ENCODE peak calls at places on chromosomes 3 and 15, in six cellular contexts. U, R, A, P, X and L are unnamed samples.

GRCh38 chr3:63559884-63560283 is 92.6 kb upstream of the SNTN start:
- DNase-seq in U (no peak), R (no peak), A (no peak), P (no peak), X (no peak), L (no peak)

GRCh38 chr15:65336369-65336766 is 31.9 kb downstream of the RNU5B-1 start:
- DNase-seq in U (no peak), R (no peak), A (no peak), P (no peak), X (no peak), L (no peak)

GRCh38 chr3:196757876-196758739 is 18.5 kb downstream of the PAK2 start:
- DNase-seq in U (no peak), R (no peak), A (no peak), P (no peak), X (no peak), L (no peak)

GRCh38 chr3:102378216-102378615 is 56.6 kb upstream of the ZPLD1 start:
- DNase-seq in U (no peak), R (no peak), A (no peak), P (no peak), X (no peak), L (no peak)

GRCh38 chr15:85956515-85957275 is 123.0 kb upstream of the AGBL1 start:
- DNase-seq in U (no peak), R (no peak), A (no peak), P (no peak), X (no peak), L (no peak)

GRCh38 chr3:167406876-167407492 is 26.9 kb upstream of the ZBBX start:
- DNase-seq in U (no peak), R (no peak), A (peak; percentile 7), P (peak; percentile 78), X (peak; percentile 24), L (no peak)

GRCh38 chr3:129954509-129954908 is 20.0 kb upstream of the TRH start:
- DNase-seq in U (no peak), R (no peak), A (no peak), P (no peak), X (no peak), L (no peak)

GRCh38 chr3:61861410-61861809 is 300.0 kb downstream of the PTPRG start:
- DNase-seq in U (no peak), R (no peak), A (no peak), P (no peak), X (no peak), L (no peak)

GRCh38 chr3:124832782-124833709 is 54.1 kb downstream of the ITGB5 start:
- DNase-seq in U (no peak), R (no peak), A (no peak), P (no peak), X (no peak), L (no peak)

GRCh38 chr3:40800343-40800742 is 275.6 kb downstream of the ZNF621 start:
- DNase-seq in U (no peak), R (peak; percentile 66), A (peak; percentile 17), P (peak; percentile 13), X (no peak), L (no peak)

GRCh38 chr3:113783463-113783862 is 36.6 kb downstream of the ATP6V1A start:
- DNase-seq in U (no peak), R (no peak), A (no peak), P (no peak), X (no peak), L (no peak)

DNA sequence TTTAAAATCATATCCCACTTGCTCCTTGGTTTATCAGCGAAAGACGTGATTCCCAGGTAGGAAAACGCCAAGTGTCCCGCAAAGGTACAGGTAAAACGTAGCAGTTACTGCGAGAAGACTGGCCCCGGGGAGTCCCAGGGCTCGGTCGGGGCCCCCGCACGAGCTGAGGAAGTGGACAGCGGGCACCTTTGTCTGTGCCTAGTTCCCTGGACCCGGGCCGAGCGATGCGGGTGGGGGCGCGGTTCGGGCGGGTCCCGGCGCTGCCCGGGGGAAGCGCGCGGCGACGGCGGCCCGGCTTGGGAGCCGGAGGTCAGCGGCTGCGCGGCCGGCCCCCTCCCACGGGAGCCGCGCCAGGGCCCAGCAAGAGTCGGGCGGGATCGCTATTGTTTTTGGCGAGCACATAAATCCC is 857 bp upstream of the NEO1 start:
- DNase-seq in U (peak; percentile 60), R (peak; percentile 79), A (peak; percentile 78), P (peak; percentile 76), X (peak; percentile 59), L (peak; percentile 81)
- H3K27ac ChIP-seq in U (peak overlapping the region; percentile 93), R (peak overlapping the region; percentile 96), A (peak overlapping the region; percentile 98), P (peak overlapping the region; percentile 99), X (peak overlapping the region; percentile 91), L (peak overlapping the region; percentile 94)

GRCh38 chr3:79019924-79020173 is 747.9 kb downstream of the ROBO1 start:
- DNase-seq in U (no peak), R (no peak), A (no peak), P (no peak), X (no peak), L (no peak)

GRCh38 chr3:79019137-79019923 is 748.5 kb downstream of the ROBO1 start:
- DNase-seq in U (peak; percentile 54), R (peak; percentile 93), A (peak; percentile 54), P (peak; percentile 51), X (peak; percentile 84), L (peak; percentile 84)

GRCh38 chr3:79016587-79017380 is 751.0 kb downstream of the ROBO1 start:
- DNase-seq in U (no peak), R (no peak), A (no peak), P (no peak), X (no peak), L (no peak)

GRCh38 chr3:79015854-79016253 is 751.9 kb downstream of the ROBO1 start:
- DNase-seq in U (no peak), R (no peak), A (no peak), P (no peak), X (no peak), L (no peak)

DNA sequence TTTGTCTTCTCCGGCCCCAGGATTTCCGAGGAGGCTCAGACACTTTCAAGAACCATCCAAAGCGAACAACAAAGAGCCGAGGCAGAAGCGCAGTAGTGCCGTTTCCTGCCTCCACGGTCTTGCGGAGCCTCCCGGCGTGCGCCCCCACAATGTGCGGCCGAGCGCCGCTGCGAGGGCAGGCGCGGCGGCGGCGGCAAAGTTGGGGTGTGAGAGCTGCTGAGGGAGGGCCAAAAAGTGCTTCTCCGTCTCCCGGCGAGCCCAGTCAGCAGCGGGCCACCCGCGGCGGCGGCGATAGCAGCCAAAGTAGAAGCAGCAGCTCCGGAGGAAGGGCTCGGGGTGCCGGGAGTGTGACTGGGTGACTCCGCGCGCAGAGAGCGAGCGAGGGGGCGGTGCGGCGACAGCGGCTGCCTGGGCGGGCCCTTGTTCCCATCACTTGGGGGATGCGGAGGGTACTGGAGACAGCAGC is 749.1 kb downstream of the ROBO1 start:
- DNase-seq in U (no peak), R (peak; percentile 81), A (peak; percentile 31), P (peak; percentile 20), X (peak; percentile 39), L (peak; percentile 77)
- TF ChIP-seq POLR2A in U (no peak), R (no peak), A (no peak), P (no peak), X (no peak), L (no peak)

DNA sequence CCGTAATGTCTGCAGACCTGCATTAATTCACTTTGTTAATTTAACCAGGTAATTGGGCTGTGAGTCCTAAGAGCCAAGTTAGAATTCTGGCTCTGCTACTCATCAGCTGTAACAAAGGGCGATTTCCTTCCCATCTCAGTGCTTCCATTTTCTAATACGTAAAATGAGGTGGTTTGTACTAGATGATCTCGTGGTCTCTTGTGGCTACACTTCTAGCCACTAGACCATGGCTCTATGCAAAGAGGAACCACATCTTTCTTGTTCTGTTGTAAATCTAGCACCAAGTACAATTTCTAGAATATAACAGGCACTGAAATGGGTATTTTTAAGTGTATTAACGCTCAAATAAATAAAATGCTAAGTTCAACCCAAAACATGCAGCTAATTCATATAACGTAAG is 174.4 kb upstream of the THBS1 start:
- DNase-seq in U (no peak), R (no peak), A (no peak), P (no peak), X (no peak), L (no peak)
- H3K27me3 ChIP-seq in U (no peaks in the 10 kb centered on the region), R (no peaks in the 10 kb centered on the region), A (no peaks in the 10 kb centered on the region), P (no peaks in the 10 kb centered on the region), X (no peaks in the 10 kb centered on the region), L (no peaks in the 10 kb centered on the region)

DNA sequence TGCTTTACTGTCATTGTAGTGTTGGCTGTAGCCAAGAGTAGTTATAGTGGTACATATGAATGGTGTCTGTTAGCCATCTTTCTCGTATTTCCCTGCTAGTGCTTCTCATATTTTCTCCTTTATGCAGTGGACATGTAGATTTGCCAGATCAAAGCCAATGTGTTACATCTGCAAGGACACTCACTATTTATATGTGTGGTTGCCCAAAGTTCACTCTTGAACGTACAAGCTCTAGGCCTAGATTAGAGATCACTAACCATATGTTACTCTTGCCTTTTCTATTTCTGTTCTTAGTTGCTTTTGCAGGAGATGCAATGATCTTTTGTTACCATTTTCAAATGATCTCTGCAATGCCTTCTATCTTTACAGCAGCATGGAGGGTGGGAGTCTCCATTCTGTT is 78.4 kb downstream of the CADM2 start:
- DNase-seq in U (no peak), R (no peak), A (no peak), P (no peak), X (no peak), L (no peak)
- H3K27ac ChIP-seq in U (no peak overlapping the region), R (no peak overlapping the region), A (no peak overlapping the region), P (no peak overlapping the region), X (no peak overlapping the region), L (no peak overlapping the region)